ENCODE peak calls at places on chromosome 3, in ten cellular contexts. M is AG09309; W is stimulated activated CD8-positive, alpha-beta memory T cell treated with anti-CD3 and anti-CD28 coated beads, Interleukin-2, amount 100 ng/mL, for 48 hours; P is progenitor cell of endocrine pancreas; T is HEK293T; Q is IMR-90; X is NCI-H1417; Z is activated naive CD4-positive, alpha-beta T cell; S is NCI-H2081; N is Right ventricle myocardium superior. K is an unnamed sample.
A peak's percentile ranks its signal among the peaks of the same experiment; 100 is the strongest.

GRCh38 chr3:156448300-156448699 is 106.6 kb downstream of the SSR3 start:
- DNase-seq in Q (peak; percentile 47), W (no peak), S (no peak), P (no peak), X (no peak), N (no peak), M (peak; percentile 5), Z (no peak), T (peak; percentile 65), K (peak; percentile 43)

GRCh38 chr3:115401891-115402501 is 221.3 kb upstream of the GAP43 start:
- DNase-seq in X (no peak), T (no peak), S (no peak), Z (no peak), W (no peak), P (no peak), Q (peak; percentile 86), N (no peak), M (peak; percentile 72), K (peak; percentile 87)

GRCh38 chr3:146148468-146148931 is 12.5 kb downstream of the PLOD2 start:
- DNase-seq in X (no peak), Q (peak; percentile 47), S (no peak), Z (no peak), N (no peak), P (no peak), M (no peak), W (no peak), T (no peak), K (no peak)

GRCh38 chr3:7813412-7813811 is 688.2 kb upstream of the LMCD1 start:
- DNase-seq in Q (no peak), S (peak; percentile 1), W (no peak), M (no peak), X (peak; percentile 4), P (no peak), N (no peak), T (no peak), Z (no peak), K (no peak)

GRCh38 chr3:10992017-10992945 is at the start of gene SLC6A1:
- DNase-seq in X (no peak), P (no peak), W (no peak), N (no peak), T (peak; percentile 60), Z (no peak), M (no peak), S (no peak), Q (no peak), K (no peak)

GRCh38 chr3:165464736-165465135 is 268.6 kb upstream of the SLITRK3 start:
- DNase-seq in X (no peak), W (no peak), Q (peak; percentile 88), T (no peak), N (no peak), S (no peak), M (no peak), P (no peak), Z (no peak), K (peak; percentile 71)

GRCh38 chr3:187491371-187491770 is 123.2 kb downstream of the RTP4 start:
- DNase-seq in W (no peak), N (no peak), Z (no peak), Q (no peak), P (no peak), S (no peak), M (no peak), X (no peak), T (no peak), K (no peak)

GRCh38 chr3:161462138-161462537 is 34.5 kb upstream of the OTOL1 start:
- DNase-seq in X (no peak), M (no peak), P (no peak), Q (no peak), T (no peak), N (no peak), S (no peak), W (no peak), Z (no peak), K (no peak)

GRCh38 chr3:114554716-114555115 is 260.9 kb downstream of the TIGIT start:
- DNase-seq in Q (no peak), N (no peak), W (no peak), X (no peak), P (no peak), T (no peak), S (no peak), M (no peak), Z (no peak), K (no peak)

GRCh38 chr3:141686477-141687280 is 51.4 kb upstream of the RNF7 start:
- DNase-seq in P (no peak), S (no peak), M (peak; percentile 25), Z (no peak), X (no peak), N (peak; percentile 80), Q (peak; percentile 72), T (no peak), W (no peak), K (peak; percentile 68)

GRCh38 chr3:46946856-46947544 is 29.5 kb downstream of the CCDC12 start:
- DNase-seq in X (no peak), W (peak; percentile 55), S (no peak), Q (peak; percentile 31), M (no peak), P (no peak), Z (no peak), T (no peak), N (peak; percentile 65), K (no peak)

GRCh38 chr3:14336414-14337285 is 65.8 kb upstream of the SLC6A6 start:
- DNase-seq in W (no peak), N (no peak), Q (no peak), Z (no peak), P (no peak), S (no peak), X (no peak), T (no peak), M (no peak), K (no peak)

GRCh38 chr3:171461087-171461917 is 1.1 kb upstream of the TNIK start:
- DNase-seq in Q (peak; percentile 44), M (no peak), X (peak; percentile 53), Z (no peak), N (no peak), P (no peak), W (peak; percentile 15), S (peak; percentile 53), T (peak; percentile 51), K (peak; percentile 52)

GRCh38 chr3:43998841-43999805 is 242.6 kb upstream of the TOPAZ1 start:
- DNase-seq in Z (no peak), W (no peak), N (no peak), T (peak; percentile 39), S (peak; percentile 69), P (peak; percentile 51), Q (no peak), X (peak; percentile 60), M (no peak), K (peak; percentile 84)

GRCh38 chr3:149625795-149626194 is 32.0 kb downstream of the WWTR1 start:
- DNase-seq in N (no peak), Q (no peak), T (no peak), Z (no peak), X (no peak), W (no peak), S (no peak), P (no peak), M (no peak), K (no peak)

GRCh38 chr3:159800434-159801121 is 188.1 kb upstream of the IL12A start:
- DNase-seq in Z (no peak), M (no peak), X (no peak), N (no peak), T (no peak), P (no peak), Q (no peak), W (no peak), S (no peak), K (no peak)

GRCh38 chr3:56297281-56297680 is 171.0 kb downstream of the ERC2 start:
- DNase-seq in P (no peak), Q (no peak), S (no peak), N (no peak), M (no peak), Z (no peak), X (no peak), T (no peak), W (no peak), K (no peak)

GRCh38 chr3:4174760-4175159 is 128.4 kb upstream of the SETMAR start:
- DNase-seq in W (no peak), P (no peak), Z (no peak), X (no peak), Q (no peak), T (no peak), N (no peak), M (no peak), S (no peak), K (no peak)

GRCh38 chr3:177597325-177598109 is 400.2 kb upstream of the TBL1XR1 start:
- DNase-seq in T (no peak), Z (no peak), S (peak; percentile 73), M (peak; percentile 79), Q (peak; percentile 75), P (no peak), W (no peak), X (peak; percentile 90), N (no peak), K (peak; percentile 95)

GRCh38 chr3:30324587-30324986 is 281.8 kb upstream of the TGFBR2 start:
- DNase-seq in Q (no peak), S (no peak), X (no peak), Z (no peak), M (peak; percentile 78), W (no peak), P (no peak), N (no peak), T (peak; percentile 26), K (peak; percentile 33)

GRCh38 chr3:150414273-150414672 is 6.2 kb downstream of the TSC22D2 start:
- DNase-seq in Q (peak; percentile 58), T (no peak), X (no peak), S (no peak), Z (no peak), M (no peak), P (no peak), W (no peak), N (no peak), K (peak; percentile 55)

GRCh38 chr3:186772281-186772885 is 11.0 kb upstream of the EIF4A2 start:
- DNase-seq in P (no peak), S (no peak), M (no peak), X (no peak), Q (no peak), N (no peak), T (no peak), Z (no peak), W (no peak), K (no peak)

GRCh38 chr3:187979543-187979942 is 174.4 kb upstream of the LPP start:
- DNase-seq in M (no peak), Q (no peak), W (no peak), X (no peak), S (no peak), N (no peak), Z (no peak), T (no peak), P (no peak), K (no peak)

GRCh38 chr3:27252646-27253045 is 116.5 kb downstream of the NEK10 start:
- DNase-seq in T (no peak), M (no peak), Q (no peak), Z (no peak), X (no peak), P (no peak), N (no peak), W (no peak), S (no peak), K (peak; percentile 14)

GRCh38 chr3:129014148-129014547 is 13.0 kb downstream of the EFCC1 start:
- DNase-seq in M (no peak), N (peak; percentile 58), X (no peak), Q (peak; percentile 16), T (no peak), Z (no peak), W (no peak), P (no peak), S (no peak), K (no peak)

GRCh38 chr3:170918715-170919114 is 10.3 kb upstream of the EIF5A2 start:
- DNase-seq in W (no peak), S (no peak), M (no peak), N (no peak), P (no peak), Z (no peak), X (no peak), T (no peak), Q (no peak), K (no peak)

GRCh38 chr3:23086366-23086765 is 116.8 kb upstream of the UBE2E2 start:
- DNase-seq in S (no peak), W (no peak), X (no peak), T (no peak), P (no peak), Z (no peak), N (no peak), Q (no peak), M (no peak), K (no peak)

GRCh38 chr3:58557496-58557895 is 19.7 kb downstream of the FAM107A start:
- DNase-seq in P (no peak), M (no peak), N (no peak), S (no peak), W (no peak), Z (no peak), T (no peak), Q (no peak), X (no peak), K (no peak)